ENCODE peak calls at places on chromosomes 11 and 22, in four cellular contexts. W is HTR-8/SVneo, K is mesothelial cell of epicardium, G is amygdala. E is an unnamed sample.
A peak's percentile ranks its signal among the peaks of the same experiment; 100 is the strongest.

GRCh38 chr11:128660957-128661356 is 32.9 kb upstream of the FLI1 start:
- DNase-seq in W (no peak), G (no peak), K (no peak), E (no peak)

GRCh38 chr11:61791737-61792309 is 576 bp downstream of the TMEM258 start:
- DNase-seq in W (peak; percentile 71), K (no peak), G (peak; percentile 82), E (peak; percentile 85)

GRCh38 chr11:68313574-68314202 is 1.3 kb downstream of the LRP5 start:
- DNase-seq in K (no peak), G (no peak), W (no peak), E (no peak)

GRCh38 chr11:81596709-81597108 is 1137.0 kb downstream of the FAM181B start:
- DNase-seq in G (no peak), K (no peak), W (no peak), E (no peak)

GRCh38 chr22:49971232-49972162 is 10.9 kb downstream of the PIM3 start:
- DNase-seq in K (no peak), G (no peak), W (peak; percentile 49), E (no peak)

GRCh38 chr11:123437236-123437979 is 7.3 kb downstream of the GRAMD1B start:
- DNase-seq in G (no peak), W (no peak), K (no peak), E (no peak)

GRCh38 chr11:64340671-64341335 is 799 bp downstream of the CCDC88B start:
- DNase-seq in W (no peak), K (no peak), G (no peak), E (no peak)

GRCh38 chr22:44944891-44945600 is 64.8 kb downstream of the PHF21B start:
- DNase-seq in W (no peak), G (no peak), K (no peak), E (no peak)

GRCh38 chr22:37249946-37250345 is 5.9 kb upstream of the RAC2 start:
- DNase-seq in G (no peak), W (no peak), K (no peak), E (no peak)

GRCh38 chr11:19246816-19247215 is 6.1 kb upstream of the E2F8 start:
- DNase-seq in K (no peak), G (no peak), W (no peak), E (no peak)

GRCh38 chr22:40418366-40419201 is 48.2 kb downstream of the SGSM3 start:
- DNase-seq in W (no peak), G (no peak), K (no peak), E (no peak)

GRCh38 chr11:102551188-102551781 is 20.7 kb upstream of the MMP7 start:
- DNase-seq in W (no peak), K (no peak), G (no peak), E (no peak)

GRCh38 chr22:29879738-29880137 is 3.2 kb upstream of the MTMR3 start:
- DNase-seq in G (no peak), W (peak; percentile 8), K (no peak), E (no peak)

GRCh38 chr11:33542921-33543320 is 157.7 kb downstream of the C11orf91 start:
- DNase-seq in W (peak; percentile 73), G (peak; percentile 6), K (no peak), E (no peak)

GRCh38 chr11:107928046-107928766 is at the start of gene RAB39A:
- DNase-seq in G (peak; percentile 74), W (peak; percentile 100), K (peak; percentile 81), E (peak; percentile 90)

GRCh38 chr11:390175-390574 is 3.8 kb upstream of the PKP3 start:
- DNase-seq in W (no peak), G (no peak), K (no peak), E (no peak)

GRCh38 chr11:32817843-32818183 is 11.9 kb upstream of the PRRG4 start:
- DNase-seq in G (no peak), K (no peak), W (no peak), E (no peak)

GRCh38 chr11:111520565-111520964 is 6.0 kb downstream of the HOATZ start:
- DNase-seq in G (no peak), W (no peak), K (no peak), E (no peak)

GRCh38 chr11:12818333-12819015 is 144.3 kb downstream of the TEAD1 start:
- DNase-seq in G (no peak), W (no peak), K (no peak), E (no peak)

GRCh38 chr11:3896644-3897043 is 41.2 kb downstream of the STIM1 start:
- DNase-seq in W (no peak), G (no peak), K (no peak), E (no peak)

GRCh38 chr11:34492806-34493414 is 20.7 kb downstream of the ELF5 start:
- DNase-seq in G (peak; percentile 4), K (no peak), W (peak; percentile 69), E (peak; percentile 43)

GRCh38 chr11:4464216-4465159 is 15.4 kb downstream of the OR52K2 start:
- DNase-seq in G (no peak), K (no peak), W (no peak), E (no peak)

GRCh38 chr11:762421-763072 is 14.7 kb downstream of the GATD1 start:
- DNase-seq in K (no peak), W (peak; percentile 66), G (peak; percentile 26), E (peak; percentile 55)

GRCh38 chr11:121800240-121800639 is 315.8 kb downstream of the BLID start:
- DNase-seq in G (no peak), K (no peak), W (no peak), E (no peak)

GRCh38 chr11:133228406-133229330 is 303.6 kb downstream of the OPCML start:
- DNase-seq in K (no peak), W (no peak), G (no peak), E (no peak)

GRCh38 chr11:69691449-69691848 is 12.4 kb downstream of the FGF19 start:
- DNase-seq in K (no peak), G (no peak), W (no peak), E (no peak)

GRCh38 chr11:64742087-64742939 is 1.6 kb downstream of the RASGRP2 start:
- DNase-seq in K (no peak), G (no peak), W (no peak), E (no peak)

GRCh38 chr22:37443086-37443485 is 15.8 kb upstream of the ELFN2 start:
- DNase-seq in G (no peak), W (no peak), K (no peak), E (no peak)

GRCh38 chr11:36056160-36056751 is 112.4 kb downstream of the LDLRAD3 start:
- DNase-seq in W (peak; percentile 22), K (no peak), G (no peak), E (no peak)

GRCh38 chr11:125569913-125570621 is 790 bp downstream of the EI24 start:
- DNase-seq in W (no peak), K (no peak), G (no peak), E (no peak)

GRCh38 chr11:12547953-12548650 is 126.1 kb upstream of the TEAD1 start:
- DNase-seq in W (no peak), G (no peak), K (no peak), E (no peak)